ENCODE peak calls at places on chromosomes 5 and 9, in four cellular contexts. L is naive thymus-derived CD4-positive, alpha-beta T cell; H is ureter; C is activated CD8-positive, alpha-beta memory T cell treated with anti-CD3 and anti-CD28 coated beads for 24 hours. R is an unnamed sample.

GRCh38 chr5:142325677-142326479 is 1.1 kb upstream of the SPRY4 start:
- DNase-seq in L (no peak), H (peak), C (peak), R (peak)

GRCh38 chr9:36407122-36407723 is 7.2 kb upstream of the RNF38 start:
- DNase-seq in L (peak), H (peak), C (peak), R (no peak)

GRCh38 chr5:172312286-172312685 is 28.7 kb upstream of the UBTD2 start:
- DNase-seq in L (no peak), H (no peak), C (no peak), R (no peak)

GRCh38 chr5:75363726-75364495 is 26.9 kb downstream of the HMGCR start:
- DNase-seq in L (no peak), H (no peak), C (no peak), R (no peak)

GRCh38 chr5:171832775-171833174 is 47.2 kb downstream of the SMIM23 start:
- DNase-seq in L (no peak), H (no peak), C (no peak), R (no peak)

GRCh38 chr5:176862330-176862995 is 36.7 kb downstream of the HK3 start:
- DNase-seq in L (no peak), H (no peak), C (no peak), R (no peak)

GRCh38 chr9:14393382-14393781 is 79.4 kb upstream of the NFIB start:
- DNase-seq in L (no peak), H (no peak), C (no peak), R (no peak)

GRCh38 chr5:170633235-170634041 is 129.6 kb downstream of the KCNIP1 start:
- DNase-seq in L (peak), H (peak), C (no peak), R (peak)

GRCh38 chr9:136488247-136489214 is 5.7 kb upstream of the SEC16A start:
- DNase-seq in L (peak), H (peak), C (peak), R (no peak)

GRCh38 chr9:78133751-78134150 is 102.1 kb upstream of the CEP78 start:
- DNase-seq in L (no peak), H (no peak), C (no peak), R (no peak)

GRCh38 chr5:36777105-36777757 is 99.3 kb upstream of the NIPBL start:
- DNase-seq in L (no peak), H (no peak), C (no peak), R (no peak)

GRCh38 chr9:37905776-37906175 is 1.8 kb upstream of the SLC25A51 start:
- DNase-seq in L (no peak), H (no peak), C (no peak), R (no peak)

GRCh38 chr5:40385544-40385943 is 294.2 kb upstream of the PTGER4 start:
- DNase-seq in L (no peak), H (no peak), C (no peak), R (peak)

GRCh38 chr9:19154135-19154612 is 26.9 kb upstream of the PLIN2 start:
- DNase-seq in L (no peak), H (no peak), C (no peak), R (no peak)

GRCh38 chr5:43603535-43604363 is 769 bp downstream of the NNT start:
- DNase-seq in L (peak), H (peak), C (peak), R (no peak)

GRCh38 chr5:133334796-133335639 is 277.3 kb downstream of the FSTL4 start:
- DNase-seq in L (no peak), H (no peak), C (no peak), R (no peak)

GRCh38 chr9:105328872-105329728 is 84.6 kb downstream of the SLC44A1 start:
- DNase-seq in L (no peak), H (no peak), C (no peak), R (no peak)

GRCh38 chr9:126953089-126953809 is 38.7 kb downstream of the RALGPS1 start:
- DNase-seq in L (no peak), H (no peak), C (no peak), R (no peak)

GRCh38 chr9:132146575-132146974 is 15.3 kb upstream of the NTNG2 start:
- DNase-seq in L (no peak), H (no peak), C (no peak), R (no peak)

GRCh38 chr5:142830241-142831018 is 60.3 kb downstream of the ARHGAP26 start:
- DNase-seq in L (no peak), H (no peak), C (no peak), R (no peak)

GRCh38 chr9:6973762-6974161 is 216.0 kb downstream of the KDM4C start:
- DNase-seq in L (no peak), H (no peak), C (no peak), R (no peak)

GRCh38 chr5:167985373-167985772 is 306.1 kb upstream of the WWC1 start:
- DNase-seq in L (no peak), H (no peak), C (no peak), R (no peak)

GRCh38 chr9:101737165-101737704 is 1.2 kb downstream of the GRIN3A start:
- DNase-seq in L (no peak), H (no peak), C (no peak), R (peak)

GRCh38 chr5:61286446-61287132 is 45.5 kb upstream of the ZSWIM6 start:
- DNase-seq in L (no peak), H (no peak), C (no peak), R (no peak)

GRCh38 chr9:70532753-70533152 is 118.3 kb upstream of the KLF9 start:
- DNase-seq in L (no peak), H (no peak), C (no peak), R (no peak)

GRCh38 chr9:81474792-81475191 is 214.6 kb downstream of the TLE1 start:
- DNase-seq in L (no peak), H (no peak), C (no peak), R (no peak)

GRCh38 chr5:50657044-50657443 is 9.4 kb upstream of the PARP8 start:
- DNase-seq in L (no peak), H (no peak), C (no peak), R (no peak)

GRCh38 chr5:95822038-95822407 is 503 bp downstream of the GLRX start:
- DNase-seq in L (no peak), H (no peak), C (peak), R (no peak)

GRCh38 chr5:1163366-1163765 is 38.0 kb upstream of the SLC6A19 start:
- DNase-seq in L (no peak), H (no peak), C (no peak), R (peak)

GRCh38 chr9:87381746-87382145 is 115.9 kb upstream of the DAPK1 start:
- DNase-seq in L (no peak), H (no peak), C (no peak), R (no peak)

GRCh38 chr9:135788576-135789300 is 86.8 kb downstream of the KCNT1 start:
- DNase-seq in L (no peak), H (no peak), C (no peak), R (no peak)

GRCh38 chr5:29524197-29524596 is 1669.3 kb upstream of the CDH6 start:
- DNase-seq in L (no peak), H (no peak), C (no peak), R (no peak)

R was measured in RWPE2.